ENCODE peak calls at places on chromosome 15, in five cellular contexts. C is endodermal cell, V is SK-N-SH, Q is mucosa of descending colon, P is foreskin keratinocyte. B is an unnamed sample.
A peak's percentile ranks its signal among the peaks of the same experiment; 100 is the strongest.

GRCh38 chr15:43376017-43376705 is 5.3 kb downstream of the TUBGCP4 start:
- DNase-seq in C (peak; percentile 65), V (peak; percentile 62), Q (peak; percentile 40), P (peak; percentile 14), B (peak; percentile 50)

GRCh38 chr15:81381725-81382124 is 7.7 kb upstream of the TMC3 start:
- DNase-seq in C (peak; percentile 56), V (no peak), Q (no peak), P (no peak), B (no peak)

GRCh38 chr15:73330206-73331051 is 38.3 kb downstream of the HCN4 start:
- DNase-seq in C (no peak), V (no peak), Q (no peak), P (no peak), B (no peak)

GRCh38 chr15:65979316-65979715 is 110.0 kb downstream of the RAB11A start:
- DNase-seq in C (no peak), V (no peak), Q (no peak), P (peak; percentile 45), B (no peak)

GRCh38 chr15:66619152-66619903 is 53.5 kb upstream of the LCTL start:
- DNase-seq in C (peak; percentile 95), V (peak; percentile 90), Q (peak; percentile 86), P (peak; percentile 37), B (peak; percentile 84)

GRCh38 chr15:29736012-29736744 is 86.1 kb downstream of the TJP1 start:
- DNase-seq in C (no peak), V (no peak), Q (no peak), P (no peak), B (no peak)

GRCh38 chr15:99507016-99507731 is 58.6 kb upstream of the MEF2A start:
- DNase-seq in C (peak; percentile 41), V (peak; percentile 72), Q (peak; percentile 22), P (no peak), B (no peak)

GRCh38 chr15:99384992-99385669 is 133.8 kb downstream of the LRRC28 start:
- DNase-seq in C (no peak), V (no peak), Q (no peak), P (no peak), B (no peak)

GRCh38 chr15:73321496-73322344 is 47.0 kb downstream of the HCN4 start:
- DNase-seq in C (peak; percentile 39), V (no peak), Q (no peak), P (no peak), B (peak; percentile 37)

GRCh38 chr15:42723068-42723467 is 13.9 kb downstream of the CDAN1 start:
- DNase-seq in C (no peak), V (peak; percentile 11), Q (no peak), P (no peak), B (no peak)

GRCh38 chr15:81360491-81360890 is 13.5 kb downstream of the TMC3 start:
- DNase-seq in C (no peak), V (no peak), Q (no peak), P (no peak), B (no peak)

GRCh38 chr15:79769081-79769481 is 127.7 kb downstream of the MTHFS start:
- DNase-seq in C (no peak), V (peak; percentile 33), Q (peak; percentile 3), P (peak; percentile 2), B (peak; percentile 41)

GRCh38 chr15:49037546-49037940 is 8.7 kb downstream of the SECISBP2L start:
- DNase-seq in C (no peak), V (no peak), Q (no peak), P (no peak), B (no peak)

GRCh38 chr15:99956022-99956775 is 223.0 kb upstream of the LYSMD4 start:
- DNase-seq in C (peak; percentile 41), V (no peak), Q (no peak), P (peak; percentile 70), B (no peak)

GRCh38 chr15:73691398-73691797 is 7.2 kb downstream of the CD276 start:
- DNase-seq in C (peak; percentile 90), V (no peak), Q (peak; percentile 76), P (peak; percentile 74), B (no peak)

GRCh38 chr15:57406040-57406772 is 29.9 kb downstream of the CGNL1 start:
- DNase-seq in C (no peak), V (no peak), Q (no peak), P (no peak), B (no peak)

GRCh38 chr15:85318048-85318731 is 62.2 kb upstream of the AKAP13 start:
- DNase-seq in C (no peak), V (no peak), Q (peak; percentile 91), P (peak; percentile 97), B (no peak)

GRCh38 chr15:32641517-32642059 is at the start of gene SCG5:
- DNase-seq in C (peak; percentile 90), V (peak; percentile 67), Q (peak; percentile 50), P (no peak), B (no peak)

GRCh38 chr15:84671211-84671610 is 13.2 kb upstream of the NMB start:
- DNase-seq in C (no peak), V (no peak), Q (no peak), P (no peak), B (no peak)

GRCh38 chr15:100005715-100006114 is 272.5 kb upstream of the LYSMD4 start:
- DNase-seq in C (peak; percentile 13), V (no peak), Q (no peak), P (no peak), B (no peak)

GRCh38 chr15:61169904-61170695 is 59.0 kb downstream of the RORA start:
- DNase-seq in C (peak; percentile 51), V (no peak), Q (no peak), P (no peak), B (no peak)

GRCh38 chr15:84799511-84800187 is 17.5 kb upstream of the ALPK3 start:
- DNase-seq in C (no peak), V (no peak), Q (no peak), P (no peak), B (peak; percentile 90)

GRCh38 chr15:80530737-80531365 is 126.7 kb downstream of the ARNT2 start:
- DNase-seq in C (no peak), V (no peak), Q (no peak), P (no peak), B (no peak)

GRCh38 chr15:55846108-55846707 is 103.3 kb upstream of the PRTG start:
- DNase-seq in C (peak; percentile 84), V (peak; percentile 65), Q (peak; percentile 83), P (peak; percentile 60), B (no peak)

GRCh38 chr15:91529534-91529933 is 324.0 kb upstream of the SLCO3A1 start:
- DNase-seq in C (no peak), V (no peak), Q (no peak), P (no peak), B (no peak)
- H3K4me1 ChIP-seq in C (no peaks in the 10 kb centered on the region), V (no peaks in the 10 kb centered on the region), Q (no peaks in the 10 kb centered on the region), P (no peaks in the 10 kb centered on the region), B (no peaks in the 10 kb centered on the region)

GRCh38 chr15:63051701-63052066 is 9.1 kb downstream of the TPM1 start:
- DNase-seq in C (no peak), V (no peak), Q (no peak), P (no peak), B (no peak)
- H3K4me1 ChIP-seq in C (peaks cover 38% of the 10 kb centered on the region), V (peaks cover 55% of the 10 kb centered on the region), Q (peaks cover 68% of the 10 kb centered on the region), P (peaks cover 23% of the 10 kb centered on the region), B (no peaks in the 10 kb centered on the region)

GRCh38 chr15:69296606-69297005 is 2.1 kb upstream of the PAQR5 start:
- DNase-seq in C (no peak), V (no peak), Q (no peak), P (no peak), B (no peak)

GRCh38 chr15:69290346-69291164 is 8.2 kb upstream of the PAQR5 start:
- DNase-seq in C (peak; percentile 61), V (no peak), Q (no peak), P (no peak), B (no peak)

GRCh38 chr15:69292826-69293420 is 5.8 kb upstream of the PAQR5 start:
- DNase-seq in C (no peak), V (no peak), Q (no peak), P (no peak), B (no peak)

GRCh38 chr15:69297642-69298353 is 914 bp upstream of the PAQR5 start:
- DNase-seq in C (no peak), V (no peak), Q (no peak), P (no peak), B (no peak)

DNA sequence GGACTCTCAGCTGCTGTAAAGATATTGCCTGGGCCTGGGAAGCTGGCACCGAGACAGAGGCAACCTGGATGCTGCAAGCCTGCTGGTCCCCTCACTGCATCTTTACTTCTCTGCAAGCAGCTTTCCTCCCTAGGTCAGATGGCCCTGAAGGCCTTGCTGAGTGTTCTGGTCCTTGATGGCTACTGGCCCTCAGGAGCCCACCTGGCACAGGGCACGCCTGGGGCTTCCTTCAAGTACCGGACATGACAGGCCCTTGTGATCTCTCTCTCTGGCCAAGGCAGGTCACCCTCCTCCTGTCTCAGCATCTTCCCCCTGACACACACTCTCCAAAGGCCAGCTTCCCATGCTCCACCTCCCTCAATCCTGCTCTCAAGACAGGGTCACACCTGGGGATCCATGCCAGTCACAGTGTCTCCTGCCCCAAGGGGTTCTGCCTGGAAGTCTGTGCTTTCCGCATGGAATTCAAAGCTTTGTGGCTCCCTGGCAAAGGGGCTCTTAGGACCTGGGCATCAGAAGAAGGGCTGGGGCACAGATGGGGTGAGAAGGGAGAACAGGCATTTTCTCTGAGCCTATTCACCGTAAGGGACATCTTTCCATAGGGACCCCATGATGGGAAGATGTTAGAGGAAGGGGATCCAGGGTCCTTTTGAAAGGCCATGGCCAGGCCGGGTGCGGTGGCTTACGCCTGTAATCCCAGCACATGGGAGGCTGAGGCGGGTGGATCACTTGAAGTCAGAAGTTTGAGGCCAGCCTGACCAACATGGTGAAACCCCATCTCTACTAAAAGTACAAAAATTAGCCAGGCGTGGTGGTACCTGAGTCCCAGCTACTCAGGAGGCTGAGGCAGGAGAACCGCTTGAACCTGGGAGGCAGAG is 4.7 kb upstream of the PAQR5 start:
- DNase-seq in C (no peak), V (no peak), Q (no peak), P (no peak), B (no peak)
- H3K4me1 ChIP-seq in C (peaks cover 12% of the 10 kb centered on the region), V (no peaks in the 10 kb centered on the region), Q (peaks cover 15% of the 10 kb centered on the region), P (peaks cover 6% of the 10 kb centered on the region), B (peaks cover 15% of the 10 kb centered on the region)

GRCh38 chr15:92909131-92909781 is 9.1 kb downstream of the CHD2 start:
- DNase-seq in C (no peak), V (no peak), Q (no peak), P (no peak), B (no peak)
- H3K4me1 ChIP-seq in C (peaks cover 7% of the 10 kb centered on the region), V (peaks cover 43% of the 10 kb centered on the region), Q (peaks cover 64% of the 10 kb centered on the region), P (peaks cover 39% of the 10 kb centered on the region), B (peaks cover 40% of the 10 kb centered on the region)

GRCh38 chr15:30990036-30990435 is 1.4 kb downstream of the MTMR10 start:
- DNase-seq in C (no peak), V (peak; percentile 38), Q (no peak), P (no peak), B (no peak)
- H3K4me1 ChIP-seq in C (no peaks in the 10 kb centered on the region), V (peaks cover 5% of the 10 kb centered on the region), Q (peaks cover 32% of the 10 kb centered on the region), P (peaks cover 16% of the 10 kb centered on the region), B (peaks cover 53% of the 10 kb centered on the region)

DNA sequence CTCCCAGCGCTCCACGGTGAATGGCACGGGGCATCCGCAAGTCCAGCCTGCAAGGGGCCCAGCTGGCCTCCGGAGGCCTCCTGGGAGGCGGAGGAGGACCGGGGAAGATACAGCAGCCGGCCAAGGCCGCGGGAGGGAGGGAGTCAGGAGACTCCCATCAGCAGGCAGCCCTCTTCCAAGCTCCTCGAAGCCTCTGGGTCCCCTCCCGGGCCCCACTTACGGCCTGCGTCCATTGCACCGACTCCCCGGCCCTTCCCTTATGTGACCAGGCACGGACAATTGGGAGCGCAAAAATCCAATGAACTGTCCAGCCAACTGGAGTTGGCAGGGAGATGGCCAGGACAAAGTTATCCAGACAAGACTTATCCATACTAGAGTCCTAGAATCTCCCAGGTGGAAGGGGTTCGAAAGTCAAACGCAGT is 668 bp downstream of the MFGE8 start:
- DNase-seq in C (peak; percentile 78), V (peak; percentile 64), Q (no peak), P (peak; percentile 23), B (no peak)
- H3K4me1 ChIP-seq in C (no peaks in the 10 kb centered on the region), V (peaks cover 7% of the 10 kb centered on the region), Q (no peaks in the 10 kb centered on the region), P (peaks cover 5% of the 10 kb centered on the region), B (no peaks in the 10 kb centered on the region)